ENCODE peak calls at places on chromosome 15, in ten cellular contexts. One of them, this sample, is unnamed. For H3K4me1, the result is how much of the 10 kb centered on the place peaks cover.

GRCh38 chr15:64344651-64345262 is 11.2 kb downstream of the CSNK1G1 start:
- DNase-seq in small intestine: no peak
- DNase-seq in aorta: no peak
- DNase-seq in heart left ventricle: no peak
- DNase-seq in spleen: no peak
- DNase-seq in RWPE2: no peak
- DNase-seq in trophoblast cell: peak
- DNase-seq in lung: no peak
- DNase-seq in ovary: no peak
- DNase-seq in left ventricle myocardium inferior: no peak
- DNase-seq in this sample: no peak

GRCh38 chr15:29799859-29800258 is 22.4 kb downstream of the TJP1 start:
- DNase-seq in small intestine: no peak
- DNase-seq in aorta: no peak
- DNase-seq in heart left ventricle: no peak
- DNase-seq in spleen: no peak
- DNase-seq in RWPE2: no peak
- DNase-seq in trophoblast cell: no peak
- DNase-seq in lung: no peak
- DNase-seq in ovary: no peak
- DNase-seq in left ventricle myocardium inferior: no peak
- DNase-seq in this sample: no peak

GRCh38 chr15:88022711-88023110 is 233.8 kb downstream of the NTRK3 start:
- DNase-seq in small intestine: no peak
- DNase-seq in aorta: no peak
- DNase-seq in heart left ventricle: no peak
- DNase-seq in spleen: no peak
- DNase-seq in RWPE2: no peak
- DNase-seq in trophoblast cell: no peak
- DNase-seq in lung: no peak
- DNase-seq in ovary: no peak
- DNase-seq in left ventricle myocardium inferior: no peak
- DNase-seq in this sample: no peak

GRCh38 chr15:36005542-36005941 is 459.6 kb upstream of the DPH6 start:
- DNase-seq in small intestine: no peak
- DNase-seq in aorta: no peak
- DNase-seq in heart left ventricle: no peak
- DNase-seq in spleen: no peak
- DNase-seq in RWPE2: no peak
- DNase-seq in trophoblast cell: no peak
- DNase-seq in lung: no peak
- DNase-seq in ovary: no peak
- DNase-seq in left ventricle myocardium inferior: no peak
- DNase-seq in this sample: no peak

GRCh38 chr15:76664411-76664810 is 240.7 kb downstream of the SCAPER start:
- DNase-seq in small intestine: no peak
- DNase-seq in aorta: no peak
- DNase-seq in heart left ventricle: no peak
- DNase-seq in spleen: no peak
- DNase-seq in RWPE2: no peak
- DNase-seq in trophoblast cell: no peak
- DNase-seq in lung: no peak
- DNase-seq in ovary: no peak
- DNase-seq in left ventricle myocardium inferior: no peak
- DNase-seq in this sample: no peak

GRCh38 chr15:42711746-42712145 is 25.2 kb downstream of the CDAN1 start:
- DNase-seq in small intestine: no peak
- DNase-seq in aorta: no peak
- DNase-seq in heart left ventricle: no peak
- DNase-seq in spleen: no peak
- DNase-seq in RWPE2: no peak
- DNase-seq in trophoblast cell: no peak
- DNase-seq in lung: no peak
- DNase-seq in ovary: no peak
- DNase-seq in left ventricle myocardium inferior: no peak
- DNase-seq in this sample: no peak

GRCh38 chr15:81092559-81092902 is 41.5 kb upstream of the CFAP161 start:
- DNase-seq in small intestine: no peak
- DNase-seq in aorta: peak
- DNase-seq in heart left ventricle: peak
- DNase-seq in spleen: no peak
- DNase-seq in RWPE2: no peak
- DNase-seq in trophoblast cell: no peak
- DNase-seq in lung: no peak
- DNase-seq in ovary: peak
- DNase-seq in left ventricle myocardium inferior: peak
- DNase-seq in this sample: no peak

GRCh38 chr15:91975241-91975978 is 121.9 kb downstream of the SLCO3A1 start:
- DNase-seq in small intestine: no peak
- DNase-seq in aorta: no peak
- DNase-seq in heart left ventricle: no peak
- DNase-seq in spleen: no peak
- DNase-seq in RWPE2: no peak
- DNase-seq in trophoblast cell: no peak
- DNase-seq in lung: no peak
- DNase-seq in ovary: no peak
- DNase-seq in left ventricle myocardium inferior: no peak
- DNase-seq in this sample: no peak

DNA sequence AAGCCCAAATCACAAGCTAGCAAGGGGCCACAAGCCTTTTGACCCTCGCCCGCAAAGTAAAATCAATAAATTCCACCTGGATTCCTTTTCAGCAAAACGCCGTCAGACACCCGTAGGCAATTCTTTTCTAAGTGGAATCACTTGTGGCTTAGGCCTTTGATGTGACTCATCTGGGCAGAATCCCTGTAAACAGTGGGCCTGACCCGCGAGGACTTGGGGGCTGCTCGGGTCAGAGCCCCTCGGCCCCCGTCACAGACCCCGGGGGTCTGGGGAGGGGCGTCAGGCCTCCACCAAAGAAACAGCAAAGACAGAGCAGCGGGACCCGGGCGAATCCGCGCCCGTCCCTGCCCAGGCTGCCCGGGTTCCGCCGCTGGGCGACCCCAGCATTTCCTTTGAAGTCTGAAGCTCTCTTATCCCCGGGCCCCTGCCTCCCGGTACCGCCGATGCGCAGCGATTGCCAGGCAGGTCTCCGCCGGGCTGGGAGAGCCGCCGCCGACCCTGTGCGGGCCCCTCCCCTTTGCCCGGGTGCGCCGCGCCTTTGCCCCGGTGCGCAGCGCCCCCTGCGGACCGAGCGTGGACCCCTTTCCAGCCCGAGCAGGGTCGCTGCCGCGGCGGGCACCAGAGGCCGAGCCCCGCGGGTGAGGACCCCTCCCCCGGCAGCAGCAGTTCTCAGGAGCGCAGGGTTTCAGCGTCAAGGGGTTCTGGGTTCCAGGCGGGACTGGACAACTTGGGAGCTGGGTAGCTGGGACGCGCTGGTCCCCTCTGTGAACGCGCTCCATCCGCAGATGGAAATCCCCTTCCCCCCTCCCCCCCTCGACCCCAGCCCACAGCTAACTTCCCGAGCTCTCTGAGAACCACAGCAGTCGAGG is 178.3 kb downstream of the UACA start:
- DNase-seq in small intestine: peak
- DNase-seq in aorta: no peak
- DNase-seq in heart left ventricle: no peak
- DNase-seq in spleen: peak
- DNase-seq in RWPE2: no peak
- DNase-seq in trophoblast cell: peak
- DNase-seq in lung: no peak
- DNase-seq in ovary: no peak
- DNase-seq in left ventricle myocardium inferior: no peak
- DNase-seq in this sample: no peak
- H3K4me3 ChIP-seq in small intestine: peak
- H3K4me3 ChIP-seq in aorta: no peak
- H3K4me3 ChIP-seq in heart left ventricle: peak
- H3K4me3 ChIP-seq in spleen: no peak
- H3K4me3 ChIP-seq in RWPE2: peak
- H3K4me3 ChIP-seq in trophoblast cell: peak
- H3K4me3 ChIP-seq in lung: no peak
- H3K4me3 ChIP-seq in ovary: no peak
- H3K4me3 ChIP-seq in left ventricle myocardium inferior: peak
- H3K4me3 ChIP-seq in this sample: peak

GRCh38 chr15:89105147-89105546 is 16.9 kb downstream of the ABHD2 start:
- DNase-seq in small intestine: no peak
- DNase-seq in aorta: no peak
- DNase-seq in heart left ventricle: no peak
- DNase-seq in spleen: no peak
- DNase-seq in RWPE2: no peak
- DNase-seq in trophoblast cell: peak
- DNase-seq in lung: no peak
- DNase-seq in ovary: no peak
- DNase-seq in left ventricle myocardium inferior: no peak
- DNase-seq in this sample: no peak
- H3K4me1 ChIP-seq in small intestine: under half
- H3K4me1 ChIP-seq in aorta: under half
- H3K4me1 ChIP-seq in heart left ventricle: half or more
- H3K4me1 ChIP-seq in spleen: under half
- H3K4me1 ChIP-seq in RWPE2: half or more
- H3K4me1 ChIP-seq in trophoblast cell: under half
- H3K4me1 ChIP-seq in lung: under half
- H3K4me1 ChIP-seq in ovary: under half
- H3K4me1 ChIP-seq in left ventricle myocardium inferior: half or more
- H3K4me1 ChIP-seq in this sample: under half

GRCh38 chr15:67120839-67121540 is 55.6 kb downstream of the SMAD3 start:
- DNase-seq in small intestine: peak
- DNase-seq in aorta: peak
- DNase-seq in heart left ventricle: peak
- DNase-seq in spleen: peak
- DNase-seq in RWPE2: peak
- DNase-seq in trophoblast cell: peak
- DNase-seq in lung: peak
- DNase-seq in ovary: peak
- DNase-seq in left ventricle myocardium inferior: peak
- DNase-seq in this sample: peak
- H3K4me3 ChIP-seq in small intestine: no peak
- H3K4me3 ChIP-seq in aorta: no peak
- H3K4me3 ChIP-seq in heart left ventricle: peak
- H3K4me3 ChIP-seq in spleen: no peak
- H3K4me3 ChIP-seq in RWPE2: no peak
- H3K4me3 ChIP-seq in trophoblast cell: no peak
- H3K4me3 ChIP-seq in lung: no peak
- H3K4me3 ChIP-seq in ovary: peak
- H3K4me3 ChIP-seq in left ventricle myocardium inferior: peak
- H3K4me3 ChIP-seq in this sample: no peak

GRCh38 chr15:97082835-97083234 is 752.3 kb downstream of the NR2F2 start:
- DNase-seq in small intestine: no peak
- DNase-seq in aorta: no peak
- DNase-seq in heart left ventricle: no peak
- DNase-seq in spleen: no peak
- DNase-seq in RWPE2: no peak
- DNase-seq in trophoblast cell: peak
- DNase-seq in lung: no peak
- DNase-seq in ovary: no peak
- DNase-seq in left ventricle myocardium inferior: no peak
- DNase-seq in this sample: no peak
- H3K4me1 ChIP-seq in small intestine: under half
- H3K4me1 ChIP-seq in aorta: under half
- H3K4me1 ChIP-seq in heart left ventricle: under half
- H3K4me1 ChIP-seq in spleen: under half
- H3K4me1 ChIP-seq in RWPE2: under half
- H3K4me1 ChIP-seq in trophoblast cell: under half
- H3K4me1 ChIP-seq in lung: under half
- H3K4me1 ChIP-seq in ovary: under half
- H3K4me1 ChIP-seq in left ventricle myocardium inferior: under half
- H3K4me1 ChIP-seq in this sample: under half

GRCh38 chr15:25858952-25859760 is 4.0 kb downstream of the ATP10A start:
- DNase-seq in small intestine: no peak
- DNase-seq in aorta: no peak
- DNase-seq in heart left ventricle: no peak
- DNase-seq in spleen: no peak
- DNase-seq in RWPE2: no peak
- DNase-seq in trophoblast cell: no peak
- DNase-seq in lung: no peak
- DNase-seq in ovary: no peak
- DNase-seq in left ventricle myocardium inferior: no peak
- DNase-seq in this sample: no peak
- H3K4me3 ChIP-seq in small intestine: no peak
- H3K4me3 ChIP-seq in aorta: peak
- H3K4me3 ChIP-seq in heart left ventricle: no peak
- H3K4me3 ChIP-seq in spleen: no peak
- H3K4me3 ChIP-seq in RWPE2: no peak
- H3K4me3 ChIP-seq in trophoblast cell: no peak
- H3K4me3 ChIP-seq in lung: no peak
- H3K4me3 ChIP-seq in ovary: no peak
- H3K4me3 ChIP-seq in left ventricle myocardium inferior: no peak
- H3K4me3 ChIP-seq in this sample: no peak

This sample was measured in transverse colon.